ENCODE peak calls at places on chromosomes 13 and 19, in ten cellular contexts. J is psoas muscle, F is fibroblast of lung, R is astrocyte, B is tibial artery, C is left lung, L is HAP-1, S is epithelial cell of esophagus, Q is transverse colon, M is bronchial epithelial cell. I is an unnamed sample.

GRCh38 chr13:19845758-19846157 is 17.7 kb downstream of the ZMYM5 start:
- DNase-seq in J (no peak), F (peak), R (peak), B (no peak), C (no peak), L (peak), S (peak), Q (no peak), M (peak), I (peak)

GRCh38 chr13:44906758-44907157 is 82.5 kb downstream of the NUFIP1 start:
- DNase-seq in J (no peak), F (peak), R (peak), B (peak), C (no peak), L (no peak), S (no peak), Q (peak), M (no peak), I (no peak)

GRCh38 chr13:51804295-51805172 is 571 bp upstream of the DHRS12 start:
- DNase-seq in J (no peak), F (peak), R (no peak), B (no peak), C (no peak), L (no peak), S (no peak), Q (peak), M (no peak), I (no peak)

GRCh38 chr19:8835446-8835845 is 3.3 kb downstream of the MBD3L1 start:
- DNase-seq in J (no peak), F (no peak), R (no peak), B (no peak), C (no peak), L (no peak), S (no peak), Q (no peak), M (no peak), I (no peak)

GRCh38 chr13:113023217-113023597 is 54.2 kb downstream of the MCF2L start:
- DNase-seq in J (no peak), F (no peak), R (peak), B (no peak), C (peak), L (peak), S (peak), Q (no peak), M (peak), I (no peak)

GRCh38 chr19:1248454-1249297 is at the start of gene MIDN:
- DNase-seq in J (peak), F (peak), R (peak), B (peak), C (peak), L (peak), S (peak), Q (peak), M (peak), I (peak)

GRCh38 chr13:26679411-26679810 is 81.2 kb downstream of the GPR12 start:
- DNase-seq in J (no peak), F (peak), R (peak), B (no peak), C (no peak), L (no peak), S (peak), Q (no peak), M (peak), I (peak)

GRCh38 chr19:6868341-6868740 is 19.0 kb upstream of the ADGRE1 start:
- DNase-seq in J (peak), F (no peak), R (no peak), B (no peak), C (no peak), L (no peak), S (no peak), Q (no peak), M (no peak), I (no peak)

DNA sequence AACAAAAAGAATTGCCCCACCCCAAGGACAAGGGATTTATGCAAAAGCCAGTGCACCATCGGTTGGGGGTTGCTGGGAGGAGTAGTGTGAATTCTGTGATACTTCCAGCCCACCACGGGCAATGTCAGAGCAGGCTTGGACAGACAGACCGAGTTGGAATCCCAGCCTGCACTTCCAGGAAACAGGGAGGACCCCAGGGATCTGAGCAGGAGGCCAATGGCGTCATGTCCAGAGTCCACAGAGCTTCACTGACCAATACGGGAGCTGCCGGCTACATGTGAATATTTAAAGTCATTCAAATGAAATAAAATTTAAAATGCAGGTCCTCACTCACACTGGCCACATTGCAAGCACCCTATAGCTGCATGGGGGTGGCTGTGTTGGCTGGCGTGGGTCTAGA is 10.9 kb downstream of the ZNRF4 start:
- DNase-seq in J (no peak), F (no peak), R (no peak), B (no peak), C (no peak), L (no peak), S (no peak), Q (no peak), M (no peak), I (no peak)
- H3K4me3 ChIP-seq in J (no peak), F (no peak), R (no peak), B (no peak), C (no peak), L (no peak), S (no peak), Q (no peak), M (no peak), I (no peak)

GRCh38 chr13:109900723-109901122 is 114.3 kb upstream of the IRS2 start:
- DNase-seq in J (no peak), F (no peak), R (no peak), B (no peak), C (no peak), L (no peak), S (no peak), Q (no peak), M (no peak), I (no peak)
- H3K4me3 ChIP-seq in J (no peak), F (no peak), R (no peak), B (no peak), C (no peak), L (no peak), S (no peak), Q (no peak), M (no peak), I (no peak)

DNA sequence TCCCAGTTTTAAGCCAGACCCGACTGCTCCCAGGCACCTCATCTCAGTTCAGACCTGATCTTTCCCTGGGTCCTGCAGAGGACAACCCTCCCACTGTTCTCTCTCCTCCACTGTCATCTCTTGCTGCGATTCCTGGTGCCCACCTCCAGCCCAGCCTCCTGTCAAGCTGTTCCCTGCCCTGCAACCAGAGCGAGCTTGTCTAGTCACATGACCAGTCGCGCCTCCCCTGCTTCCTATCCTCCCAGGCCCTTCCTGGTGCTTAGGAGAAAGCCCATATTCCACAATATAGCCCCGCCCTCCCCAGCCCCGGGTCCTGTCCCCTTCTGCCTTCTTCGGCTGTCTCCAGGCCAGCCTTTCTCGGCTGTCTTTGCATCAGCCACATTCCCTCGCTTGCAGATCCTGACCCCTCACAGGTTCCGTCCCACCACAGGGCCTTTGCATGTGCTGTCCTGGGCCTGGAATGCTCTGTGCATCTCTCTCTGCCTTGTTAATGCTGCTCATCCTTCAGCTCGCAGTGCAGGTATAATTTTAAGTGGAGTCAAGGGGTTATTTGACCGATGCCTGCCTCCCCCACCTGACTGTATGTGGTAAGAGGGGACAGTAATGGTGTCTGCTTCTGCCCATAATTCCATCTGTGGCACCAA is 88.8 kb downstream of the IER2 start:
- DNase-seq in J (no peak), F (no peak), R (no peak), B (no peak), C (no peak), L (no peak), S (no peak), Q (no peak), M (no peak), I (no peak)
- H3K4me3 ChIP-seq in J (no peak), F (no peak), R (no peak), B (no peak), C (no peak), L (no peak), S (no peak), Q (no peak), M (no peak), I (no peak)

GRCh38 chr13:60112771-60113170 is 51.0 kb downstream of the DIAPH3 start:
- DNase-seq in J (no peak), F (no peak), R (peak), B (no peak), C (no peak), L (no peak), S (peak), Q (no peak), M (peak), I (peak)
- H3K4me3 ChIP-seq in J (no peak), F (no peak), R (no peak), B (no peak), C (no peak), L (no peak), S (no peak), Q (no peak), M (no peak), I (no peak)

GRCh38 chr13:80134360-80134759 is 206.6 kb downstream of the SPRY2 start:
- DNase-seq in J (no peak), F (no peak), R (no peak), B (no peak), C (no peak), L (no peak), S (no peak), Q (no peak), M (no peak), I (no peak)

GRCh38 chr13:80133631-80134083 is 207.3 kb downstream of the SPRY2 start:
- DNase-seq in J (no peak), F (no peak), R (no peak), B (no peak), C (no peak), L (no peak), S (no peak), Q (peak), M (no peak), I (no peak)

GRCh38 chr13:80137994-80138393 is 202.9 kb downstream of the SPRY2 start:
- DNase-seq in J (no peak), F (no peak), R (no peak), B (no peak), C (no peak), L (no peak), S (no peak), Q (no peak), M (no peak), I (no peak)

GRCh38 chr13:80131204-80131603 is 209.7 kb downstream of the SPRY2 start:
- DNase-seq in J (peak), F (peak), R (peak), B (peak), C (peak), L (peak), S (no peak), Q (peak), M (no peak), I (no peak)

DNA sequence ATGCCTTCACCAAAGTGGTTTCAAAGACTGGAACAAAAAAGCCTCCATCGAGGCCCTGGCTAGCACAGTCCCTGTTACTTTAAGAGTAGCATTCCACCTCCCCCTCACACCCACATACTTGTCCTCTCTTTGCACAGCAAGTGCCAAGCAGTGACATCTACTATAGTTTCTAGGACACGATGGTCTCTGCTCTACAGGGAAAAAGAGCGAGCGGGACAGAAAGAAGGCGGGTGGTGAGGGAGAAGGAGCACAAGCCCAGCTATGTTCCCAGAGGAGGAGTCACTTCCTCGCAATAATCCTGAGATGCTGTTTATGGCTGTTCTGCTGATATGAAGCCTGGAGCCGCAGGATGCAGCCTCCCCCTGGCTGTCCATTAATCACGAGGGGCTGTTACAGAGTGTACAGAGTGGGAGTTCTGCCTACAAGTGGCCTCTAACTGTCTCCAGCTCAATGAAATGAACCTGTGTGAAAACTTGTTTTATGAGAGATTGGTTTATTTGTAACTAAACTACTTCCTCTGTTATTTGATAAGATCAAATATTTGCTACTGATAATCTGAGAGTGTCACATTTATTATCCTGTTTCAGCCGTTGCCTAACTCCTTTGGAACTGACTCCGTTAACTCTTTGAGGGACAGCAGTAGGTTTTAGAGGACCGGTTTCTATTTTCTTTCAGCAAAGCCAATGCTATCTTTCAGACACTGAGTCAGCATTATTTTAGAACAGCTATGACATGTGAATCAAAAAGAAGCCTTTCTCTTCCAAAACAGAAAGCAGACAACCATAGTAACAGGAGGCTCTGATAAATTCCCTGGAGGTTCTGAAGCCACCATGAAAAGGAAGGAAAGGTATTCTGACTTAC is 208.0 kb downstream of the SPRY2 start:
- DNase-seq in J (peak), F (peak), R (peak), B (peak), C (no peak), L (peak), S (no peak), Q (peak), M (peak), I (peak)
- H3K4me3 ChIP-seq in J (peak), F (peak), R (peak), B (peak), C (peak), L (no peak), S (no peak), Q (no peak), M (no peak), I (peak)

DNA sequence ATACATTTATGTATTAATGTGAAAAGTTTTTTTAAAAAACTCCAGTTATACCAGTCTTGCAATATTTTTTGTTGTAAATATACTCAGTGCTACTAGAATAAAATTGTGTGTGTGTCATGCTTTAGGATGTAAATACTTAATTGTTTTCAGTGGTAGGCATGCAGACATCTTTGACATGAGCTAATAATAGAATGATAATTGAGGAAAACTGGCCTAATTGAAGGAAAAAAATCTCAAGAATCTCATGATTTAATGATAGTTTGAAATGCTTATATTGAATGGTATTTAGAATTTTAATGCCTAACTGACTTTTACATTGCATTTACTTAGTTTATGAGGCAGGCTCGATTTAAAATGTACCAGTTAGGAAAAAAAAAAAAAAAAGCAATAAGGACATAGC is 3.2 kb upstream of the MAB21L1 start:
- DNase-seq in J (no peak), F (no peak), R (no peak), B (no peak), C (no peak), L (no peak), S (no peak), Q (no peak), M (no peak), I (no peak)
- H3K4me3 ChIP-seq in J (no peak), F (no peak), R (no peak), B (no peak), C (no peak), L (no peak), S (no peak), Q (no peak), M (no peak), I (no peak)

DNA sequence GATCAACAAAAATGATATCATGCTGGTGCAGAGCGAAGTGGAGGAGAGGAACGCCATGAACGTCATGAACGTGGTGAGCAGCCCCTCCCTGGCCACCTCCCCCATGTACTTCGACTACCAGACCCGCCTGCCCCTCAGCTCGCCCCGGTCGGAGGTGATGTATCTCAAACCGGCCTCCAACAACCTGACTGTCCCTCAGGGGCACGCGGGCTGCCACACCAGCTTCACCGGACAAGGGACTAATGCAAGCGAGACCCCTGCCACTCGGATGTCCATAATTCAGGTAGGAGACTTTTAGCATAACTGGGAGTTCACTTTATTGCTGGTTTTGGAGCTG is 3.3 kb downstream of the PCDH17 start:
- DNase-seq in J (no peak), F (no peak), R (no peak), B (peak), C (peak), L (no peak), S (no peak), Q (no peak), M (no peak), I (no peak)
- H3K4me3 ChIP-seq in J (peak), F (no peak), R (peak), B (peak), C (peak), L (no peak), S (no peak), Q (peak), M (no peak), I (no peak)

GRCh38 chr19:29525901-29526729 is at the start of gene VSTM2B:
- DNase-seq in J (no peak), F (no peak), R (no peak), B (no peak), C (no peak), L (no peak), S (no peak), Q (no peak), M (no peak), I (no peak)
- H3K4me3 ChIP-seq in J (peak), F (no peak), R (no peak), B (no peak), C (no peak), L (peak), S (no peak), Q (no peak), M (no peak), I (peak)

DNA sequence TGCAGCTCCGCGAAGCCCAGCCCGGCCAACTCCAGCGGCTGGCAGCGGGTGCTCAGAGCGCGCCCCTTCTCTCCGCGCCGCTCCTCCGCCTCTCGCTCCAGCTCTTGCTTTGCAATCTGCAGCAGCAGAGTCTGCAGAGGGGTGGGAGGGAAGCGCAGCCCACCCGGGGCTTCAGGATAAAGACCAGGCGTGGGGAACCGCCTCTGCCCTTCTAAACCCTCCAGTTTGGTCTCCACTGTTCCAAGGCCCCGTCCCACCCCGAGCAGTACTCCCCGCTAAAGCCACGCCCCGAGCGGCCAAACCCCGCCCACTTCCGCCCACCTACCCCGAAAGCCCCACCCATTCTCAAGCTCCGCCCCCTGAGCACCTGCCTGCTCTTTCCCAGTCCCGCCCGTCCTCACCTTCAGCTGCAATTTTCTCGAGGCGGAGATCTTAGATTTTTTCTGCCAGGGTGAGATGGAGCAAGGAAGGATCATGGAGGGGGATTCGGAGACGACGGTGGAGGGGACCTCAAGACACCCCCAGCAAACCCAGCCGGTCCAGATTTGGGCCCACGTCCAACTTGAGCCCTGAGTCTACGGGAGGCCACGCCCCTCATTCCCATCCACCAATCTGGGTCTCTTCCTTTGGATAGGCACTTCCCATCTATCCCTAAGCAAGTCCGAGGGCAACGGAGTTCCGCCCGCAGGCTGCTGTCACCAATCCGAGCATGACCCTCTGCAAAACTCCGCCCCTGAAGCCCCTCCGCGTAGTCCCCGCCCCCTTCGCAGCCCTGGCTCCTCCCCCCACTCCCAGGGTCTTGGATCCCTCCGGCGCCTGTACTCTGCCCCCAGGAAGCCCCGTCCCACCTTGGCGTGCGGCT is 1.1 kb downstream of the TNNI3 start:
- DNase-seq in J (peak), F (peak), R (no peak), B (no peak), C (peak), L (peak), S (peak), Q (peak), M (peak), I (no peak)
- H3K4me3 ChIP-seq in J (peak), F (no peak), R (no peak), B (no peak), C (no peak), L (peak), S (peak), Q (peak), M (no peak), I (peak)